ENCODE peak calls at places on chromosome 2, in ten cellular contexts. L is NCI-H1417; Z is left ventricle myocardium inferior; K is MG63; G is stimulated activated CD4-positive, alpha-beta T cell treated with anti-CD3 and anti-CD28 coated beads, Interleukin-2, amount 100 ng/mL, for 48 hours; E is substantia nigra; F is spleen; X is GM23248; J is Daoy; A is anterior cingulate cortex. N is an unnamed sample.

GRCh38 chr2:149049142-149049541 is 10.6 kb downstream of the LYPD6B start:
- DNase-seq in L (no peak), Z (no peak), K (no peak), G (no peak), E (no peak), F (no peak), X (peak; percentile 74), J (peak; percentile 30), A (no peak), N (no peak)

GRCh38 chr2:150339951-150340350 is 147.5 kb downstream of the RND3 start:
- DNase-seq in L (no peak), Z (no peak), K (no peak), G (no peak), E (no peak), F (no peak), X (peak; percentile 40), J (no peak), A (peak; percentile 2), N (no peak)

GRCh38 chr2:86764661-86765307 is 25.9 kb downstream of the CD8A start:
- DNase-seq in L (no peak), Z (no peak), K (no peak), G (no peak), E (peak; percentile 35), F (no peak), X (peak; percentile 58), J (peak; percentile 19), A (no peak), N (peak; percentile 35)

GRCh38 chr2:38653715-38654494 is 12.0 kb upstream of the GALM start:
- DNase-seq in L (no peak), Z (no peak), K (no peak), G (peak; percentile 54), E (no peak), F (no peak), X (no peak), J (no peak), A (no peak), N (peak; percentile 85)

GRCh38 chr2:173249661-173250641 is 104.7 kb upstream of the CDCA7 start:
- DNase-seq in L (peak; percentile 45), Z (no peak), K (no peak), G (no peak), E (no peak), F (no peak), X (no peak), J (no peak), A (no peak), N (no peak)

GRCh38 chr2:27221166-27221565 is 4.0 kb downstream of the CAD start:
- DNase-seq in L (no peak), Z (no peak), K (no peak), G (no peak), E (no peak), F (no peak), X (no peak), J (no peak), A (no peak), N (no peak)

GRCh38 chr2:232363784-232364615 is 14.6 kb upstream of the ALPP start:
- DNase-seq in L (no peak), Z (no peak), K (no peak), G (no peak), E (no peak), F (peak; percentile 74), X (no peak), J (peak; percentile 19), A (no peak), N (no peak)

GRCh38 chr2:197673142-197673541 is 2.2 kb downstream of the RFTN2 start:
- DNase-seq in L (no peak), Z (no peak), K (no peak), G (no peak), E (peak; percentile 10), F (no peak), X (peak; percentile 10), J (no peak), A (no peak), N (no peak)

GRCh38 chr2:227378371-227378782 is 729 bp downstream of the TM4SF20 start:
- DNase-seq in L (no peak), Z (no peak), K (no peak), G (no peak), E (no peak), F (no peak), X (peak; percentile 91), J (no peak), A (no peak), N (no peak)

GRCh38 chr2:2845267-2845666 is 514.2 kb upstream of the MYT1L start:
- DNase-seq in L (no peak), Z (no peak), K (no peak), G (no peak), E (no peak), F (peak; percentile 69), X (no peak), J (no peak), A (no peak), N (no peak)

GRCh38 chr2:76895469-76895868 is 626.7 kb downstream of the LRRTM4 start:
- DNase-seq in L (no peak), Z (no peak), K (no peak), G (no peak), E (no peak), F (no peak), X (no peak), J (peak; percentile 37), A (no peak), N (peak; percentile 28)

GRCh38 chr2:220887880-220888279 is 684.2 kb downstream of the EPHA4 start:
- DNase-seq in L (no peak), Z (no peak), K (no peak), G (no peak), E (no peak), F (no peak), X (no peak), J (no peak), A (no peak), N (no peak)

N was measured in adrenal gland.